ENCODE peak calls at places on chromosome 12, in six cellular contexts. Y is fibroblast of mammary gland, A is NCI-H2081 treated with DMSO at 0.1 percent for 48 hours, J is ureter, T is astrocyte of the cerebellum, Z is H54. M is an unnamed sample.

GRCh38 chr12:50690923-50691322 is 73.0 kb upstream of the ATF1 start:
- DNase-seq in Y (peak), A (peak), J (no peak), T (no peak), Z (no peak), M (no peak)

GRCh38 chr12:89995870-89996269 is 287.2 kb upstream of the ATP2B1 start:
- DNase-seq in Y (no peak), A (no peak), J (no peak), T (no peak), Z (no peak), M (no peak)

GRCh38 chr12:120500577-120500976 is 4.7 kb downstream of the DYNLL1 start:
- DNase-seq in Y (peak), A (no peak), J (no peak), T (no peak), Z (no peak), M (no peak)

GRCh38 chr12:12180575-12180974 is 86.3 kb downstream of the LRP6 start:
- DNase-seq in Y (no peak), A (no peak), J (no peak), T (no peak), Z (no peak), M (no peak)

GRCh38 chr12:46300906-46301305 is 32.1 kb upstream of the SLC38A1 start:
- DNase-seq in Y (peak), A (no peak), J (no peak), T (no peak), Z (no peak), M (no peak)

GRCh38 chr12:94973202-94973601 is 30.3 kb downstream of the NDUFA12 start:
- DNase-seq in Y (no peak), A (no peak), J (no peak), T (no peak), Z (no peak), M (no peak)

GRCh38 chr12:123491481-123491880 is 33.5 kb downstream of the SNRNP35 start:
- DNase-seq in Y (no peak), A (no peak), J (no peak), T (no peak), Z (no peak), M (no peak)

GRCh38 chr12:106178582-106178981 is 39.8 kb upstream of the NUAK1 start:
- DNase-seq in Y (no peak), A (no peak), J (no peak), T (no peak), Z (no peak), M (no peak)

GRCh38 chr12:94704452-94704871 is 54.1 kb upstream of the TMCC3 start:
- DNase-seq in Y (peak), A (no peak), J (no peak), T (peak), Z (no peak), M (no peak)

GRCh38 chr12:85866929-85867776 is 6.9 kb upstream of the NTS start:
- DNase-seq in Y (peak), A (peak), J (no peak), T (peak), Z (no peak), M (peak)

GRCh38 chr12:13005649-13006048 is 5.6 kb upstream of the HEBP1 start:
- DNase-seq in Y (no peak), A (no peak), J (no peak), T (no peak), Z (no peak), M (no peak)

GRCh38 chr12:123058980-123059379 is 78.5 kb downstream of the ARL6IP4 start:
- DNase-seq in Y (peak), A (no peak), J (no peak), T (no peak), Z (no peak), M (no peak)

GRCh38 chr12:51788876-51789275 is 59.6 kb downstream of the FIGNL2 start:
- DNase-seq in Y (peak), A (no peak), J (no peak), T (no peak), Z (peak), M (no peak)

GRCh38 chr12:26090853-26091510 is 33.9 kb downstream of the BHLHE41 start:
- DNase-seq in Y (no peak), A (no peak), J (no peak), T (peak), Z (peak), M (no peak)

GRCh38 chr12:86772688-86773087 is 516.5 kb upstream of the MGAT4C start:
- DNase-seq in Y (peak), A (no peak), J (no peak), T (peak), Z (no peak), M (no peak)

GRCh38 chr12:47729233-47729632 is 3.9 kb upstream of the ENDOU start:
- DNase-seq in Y (peak), A (no peak), J (no peak), T (no peak), Z (no peak), M (no peak)

GRCh38 chr12:108145011-108145410 is 15.9 kb downstream of the WSCD2 start:
- DNase-seq in Y (no peak), A (no peak), J (no peak), T (no peak), Z (no peak), M (no peak)

GRCh38 chr12:3973269-3973884 is 100.2 kb upstream of the PARP11 start:
- DNase-seq in Y (no peak), A (no peak), J (no peak), T (no peak), Z (no peak), M (no peak)

GRCh38 chr12:78916845-78917480 is 52.4 kb downstream of the SYT1 start:
- DNase-seq in Y (peak), A (no peak), J (no peak), T (peak), Z (peak), M (no peak)

GRCh38 chr12:84950971-84951546 is 38.5 kb upstream of the SLC6A15 start:
- DNase-seq in Y (no peak), A (no peak), J (no peak), T (no peak), Z (no peak), M (no peak)

GRCh38 chr12:164207-164606 is 49.8 kb downstream of the SLC6A12 start:
- DNase-seq in Y (no peak), A (no peak), J (no peak), T (no peak), Z (no peak), M (no peak)

GRCh38 chr12:85872497-85873091 is 1.5 kb upstream of the NTS start:
- DNase-seq in Y (peak), A (peak), J (no peak), T (peak), Z (no peak), M (no peak)

GRCh38 chr12:27866382-27867101 is 86.5 kb upstream of the MANSC4 start:
- DNase-seq in Y (peak), A (no peak), J (no peak), T (no peak), Z (no peak), M (no peak)

GRCh38 chr12:49897276-49897675 is 6.4 kb downstream of the FAIM2 start:
- DNase-seq in Y (no peak), A (no peak), J (no peak), T (no peak), Z (no peak), M (no peak)

GRCh38 chr12:119412811-119413794 is 78.6 kb downstream of the CCDC60 start:
- DNase-seq in Y (peak), A (no peak), J (peak), T (peak), Z (peak), M (peak)

GRCh38 chr12:115983226-115983798 is 294.2 kb downstream of the MED13L start:
- DNase-seq in Y (peak), A (no peak), J (no peak), T (no peak), Z (peak), M (no peak)

GRCh38 chr12:58602736-58603135 is 317.6 kb downstream of the LRIG3 start:
- DNase-seq in Y (no peak), A (no peak), J (no peak), T (no peak), Z (no peak), M (no peak)

GRCh38 chr12:4027412-4027811 is 154.2 kb upstream of the PARP11 start:
- DNase-seq in Y (no peak), A (no peak), J (no peak), T (no peak), Z (no peak), M (no peak)

GRCh38 chr12:14442221-14442881 is 76.9 kb downstream of the ATF7IP start:
- DNase-seq in Y (peak), A (no peak), J (no peak), T (no peak), Z (no peak), M (peak)

GRCh38 chr12:90854136-90854689 is 100.8 kb downstream of the CCER1 start:
- DNase-seq in Y (peak), A (peak), J (no peak), T (peak), Z (peak), M (no peak)

GRCh38 chr12:124914392-124915248 is at the start of gene UBC:
- DNase-seq in Y (peak), A (no peak), J (peak), T (peak), Z (no peak), M (peak)